ENCODE peak calls at places on chromosomes 11 and 22, in six cellular contexts. I, U, K, W, L and P are unnamed samples.

GRCh38 chr11:16252373-16252772 is 104.0 kb downstream of the SOX6 start:
- DNase-seq in I (peak), U (no peak), K (no peak), W (no peak), L (no peak), P (no peak)

GRCh38 chr11:122044086-122044485 is 71.9 kb downstream of the BLID start:
- DNase-seq in I (no peak), U (no peak), K (no peak), W (no peak), L (no peak), P (no peak)

GRCh38 chr22:44685384-44686056 is 16.5 kb upstream of the PRR5 start:
- DNase-seq in I (peak), U (peak), K (no peak), W (no peak), L (peak), P (peak)

GRCh38 chr11:125036933-125037332 is 26.2 kb upstream of the SLC37A2 start:
- DNase-seq in I (no peak), U (no peak), K (no peak), W (no peak), L (peak), P (no peak)

GRCh38 chr11:12606597-12606996 is 67.6 kb upstream of the TEAD1 start:
- DNase-seq in I (no peak), U (no peak), K (no peak), W (no peak), L (peak), P (no peak)

GRCh38 chr11:9716275-9717039 is 52.6 kb downstream of the SWAP70 start:
- DNase-seq in I (no peak), U (no peak), K (no peak), W (no peak), L (peak), P (no peak)

GRCh38 chr11:128824199-128825049 is 42.7 kb downstream of the KCNJ1 start:
- DNase-seq in I (no peak), U (no peak), K (no peak), W (no peak), L (no peak), P (no peak)

GRCh38 chr11:113256431-113257227 is 57.8 kb upstream of the TTC12 start:
- DNase-seq in I (no peak), U (no peak), K (peak), W (no peak), L (no peak), P (no peak)

GRCh38 chr11:77065878-77066228 is 918 bp upstream of the CAPN5 start:
- DNase-seq in I (peak), U (no peak), K (no peak), W (peak), L (peak), P (no peak)

GRCh38 chr11:60756307-60757032 is at the start of gene MS4A15:
- DNase-seq in I (peak), U (no peak), K (no peak), W (no peak), L (no peak), P (no peak)